ENCODE peak calls at places on chromosomes 1 and 21, in nine cellular contexts. N, E, R, Z, J, H, K, Y and L are unnamed samples.

GRCh38 chr1:20212685-20213331 is 26.5 kb upstream of the PLA2G2C start:
- DNase-seq in N (peak), E (peak), R (peak), Z (peak), J (peak), H (peak), K (peak), Y (peak), L (peak)

GRCh38 chr1:243979396-243979795 is 71.7 kb upstream of the ZBTB18 start:
- DNase-seq in N (no peak), E (no peak), R (no peak), Z (no peak), J (no peak), H (no peak), K (peak), Y (no peak), L (no peak)

GRCh38 chr1:44775930-44776748 is 799 bp downstream of the RPS8 start:
- DNase-seq in N (no peak), E (no peak), R (no peak), Z (no peak), J (peak), H (no peak), K (peak), Y (no peak), L (peak)

GRCh38 chr21:34857874-34858273 is 189.1 kb downstream of the CLIC6 start:
- DNase-seq in N (peak), E (no peak), R (no peak), Z (no peak), J (no peak), H (no peak), K (no peak), Y (no peak), L (no peak)

GRCh38 chr1:149884433-149885363 is 14.7 kb upstream of the BOLA1 start:
- DNase-seq in N (peak), E (peak), R (peak), Z (peak), J (no peak), H (peak), K (peak), Y (no peak), L (peak)

GRCh38 chr21:45408811-45409261 is 3.9 kb downstream of the COL18A1 start:
- DNase-seq in N (peak), E (no peak), R (no peak), Z (no peak), J (peak), H (no peak), K (no peak), Y (peak), L (no peak)

GRCh38 chr21:25862112-25862511 is 127.3 kb downstream of the GABPA start:
- DNase-seq in N (no peak), E (no peak), R (peak), Z (no peak), J (no peak), H (no peak), K (no peak), Y (no peak), L (no peak)

GRCh38 chr1:165364432-165365133 is 8.1 kb upstream of the LMX1A start:
- DNase-seq in N (no peak), E (no peak), R (no peak), Z (no peak), J (no peak), H (peak), K (no peak), Y (peak), L (no peak)

GRCh38 chr21:41638201-41638790 is 128.6 kb downstream of the RIPK4 start:
- DNase-seq in N (no peak), E (no peak), R (no peak), Z (no peak), J (no peak), H (no peak), K (no peak), Y (no peak), L (no peak)

GRCh38 chr1:235648954-235649721 is 446 bp downstream of the GNG4 start:
- DNase-seq in N (peak), E (peak), R (peak), Z (peak), J (peak), H (no peak), K (no peak), Y (peak), L (peak)

GRCh38 chr1:72431810-72432209 is 149.5 kb upstream of the NEGR1 start:
- DNase-seq in N (no peak), E (no peak), R (no peak), Z (peak), J (no peak), H (no peak), K (no peak), Y (no peak), L (no peak)

GRCh38 chr1:234599617-234600417 is 10.2 kb downstream of the IRF2BP2 start:
- DNase-seq in N (peak), E (peak), R (peak), Z (peak), J (peak), H (peak), K (peak), Y (peak), L (peak)

GRCh38 chr1:229230893-229231753 is 39.8 kb upstream of the RAB4A start:
- DNase-seq in N (peak), E (peak), R (peak), Z (peak), J (no peak), H (peak), K (no peak), Y (no peak), L (no peak)

GRCh38 chr1:110927484-110928075 is 36.1 kb downstream of the LRIF1 start:
- DNase-seq in N (peak), E (no peak), R (no peak), Z (peak), J (no peak), H (peak), K (no peak), Y (no peak), L (no peak)

GRCh38 chr1:199546323-199546722 is 481.2 kb upstream of the NR5A2 start:
- DNase-seq in N (no peak), E (no peak), R (no peak), Z (peak), J (no peak), H (no peak), K (no peak), Y (no peak), L (no peak)

GRCh38 chr1:169196566-169196965 is 90.1 kb downstream of the ATP1B1 start:
- DNase-seq in N (no peak), E (no peak), R (no peak), Z (peak), J (no peak), H (no peak), K (no peak), Y (no peak), L (no peak)

GRCh38 chr21:38474124-38474523 is 24.2 kb downstream of the ERG start:
- DNase-seq in N (peak), E (no peak), R (no peak), Z (no peak), J (no peak), H (no peak), K (no peak), Y (no peak), L (no peak)

GRCh38 chr1:169186106-169186505 is 79.6 kb downstream of the ATP1B1 start:
- DNase-seq in N (no peak), E (no peak), R (no peak), Z (no peak), J (no peak), H (no peak), K (no peak), Y (no peak), L (no peak)

GRCh38 chr1:242651817-242652216 is 127.3 kb upstream of the PLD5 start:
- DNase-seq in N (peak), E (no peak), R (peak), Z (no peak), J (no peak), H (no peak), K (peak), Y (no peak), L (no peak)

GRCh38 chr1:152220166-152221163 is 3.5 kb downstream of the HRNR start:
- DNase-seq in N (no peak), E (no peak), R (no peak), Z (no peak), J (no peak), H (no peak), K (no peak), Y (no peak), L (no peak)

GRCh38 chr1:233025156-233025555 is 74.7 kb downstream of the NTPCR start:
- DNase-seq in N (peak), E (peak), R (peak), Z (peak), J (peak), H (no peak), K (peak), Y (peak), L (peak)

GRCh38 chr1:159196543-159196942 is 8.1 kb upstream of the ACKR1 start:
- DNase-seq in N (peak), E (no peak), R (no peak), Z (no peak), J (no peak), H (no peak), K (no peak), Y (no peak), L (no peak)

GRCh38 chr1:156920233-156921052 is at the start of gene LRRC71:
- DNase-seq in N (peak), E (peak), R (peak), Z (peak), J (peak), H (peak), K (no peak), Y (peak), L (peak)

GRCh38 chr1:198280080-198280479 is 123.3 kb downstream of the NEK7 start:
- DNase-seq in N (no peak), E (no peak), R (no peak), Z (no peak), J (no peak), H (no peak), K (no peak), Y (no peak), L (no peak)

GRCh38 chr1:164165466-164165865 is 393.5 kb upstream of the PBX1 start:
- DNase-seq in N (no peak), E (no peak), R (no peak), Z (no peak), J (no peak), H (no peak), K (no peak), Y (no peak), L (no peak)

GRCh38 chr1:119253366-119253765 is 112.9 kb upstream of the WARS2 start:
- DNase-seq in N (no peak), E (peak), R (no peak), Z (no peak), J (no peak), H (no peak), K (no peak), Y (no peak), L (no peak)

GRCh38 chr1:85144351-85144750 is 56.5 kb downstream of the SYDE2 start:
- DNase-seq in N (no peak), E (no peak), R (no peak), Z (no peak), J (no peak), H (no peak), K (no peak), Y (no peak), L (no peak)

GRCh38 chr1:51336004-51336403 is 5.6 kb upstream of the TTC39A start:
- DNase-seq in N (no peak), E (no peak), R (no peak), Z (no peak), J (no peak), H (no peak), K (no peak), Y (no peak), L (no peak)

GRCh38 chr1:22925111-22925510 is 47.6 kb downstream of the LACTBL1 start:
- DNase-seq in N (peak), E (no peak), R (no peak), Z (no peak), J (no peak), H (no peak), K (no peak), Y (no peak), L (no peak)

GRCh38 chr1:201509601-201510374 is 2.9 kb upstream of the CSRP1 start:
- DNase-seq in N (no peak), E (no peak), R (no peak), Z (no peak), J (no peak), H (no peak), K (peak), Y (no peak), L (no peak)

GRCh38 chr1:58460469-58460868 is 86.1 kb downstream of the OMA1 start:
- DNase-seq in N (peak), E (peak), R (peak), Z (peak), J (no peak), H (no peak), K (no peak), Y (no peak), L (peak)

GRCh38 chr1:19934336-19934735 is 10.9 kb upstream of the PLA2G2E start:
- DNase-seq in N (no peak), E (no peak), R (no peak), Z (no peak), J (no peak), H (no peak), K (no peak), Y (no peak), L (no peak)

GRCh38 chr21:14560555-14560954 is 14.4 kb upstream of the SAMSN1 start:
- DNase-seq in N (no peak), E (no peak), R (no peak), Z (no peak), J (no peak), H (no peak), K (no peak), Y (no peak), L (no peak)

GRCh38 chr1:18881642-18882431 is 20.5 kb downstream of the ALDH4A1 start:
- DNase-seq in N (no peak), E (no peak), R (no peak), Z (no peak), J (no peak), H (no peak), K (no peak), Y (no peak), L (no peak)

GRCh38 chr1:9730096-9730901 is 78.8 kb downstream of the PIK3CD start:
- DNase-seq in N (no peak), E (no peak), R (no peak), Z (no peak), J (no peak), H (no peak), K (no peak), Y (peak), L (no peak)

GRCh38 chr1:17909634-17910033 is 154.5 kb downstream of the ACTL8 start:
- DNase-seq in N (peak), E (peak), R (peak), Z (peak), J (no peak), H (no peak), K (no peak), Y (no peak), L (peak)

GRCh38 chr1:38004284-38005101 is 821 bp downstream of the FHL3 start:
- DNase-seq in N (peak), E (no peak), R (peak), Z (no peak), J (peak), H (no peak), K (no peak), Y (no peak), L (peak)

GRCh38 chr1:183936009-183936408 is 101.5 kb downstream of the COLGALT2 start:
- DNase-seq in N (no peak), E (no peak), R (peak), Z (no peak), J (no peak), H (no peak), K (no peak), Y (no peak), L (no peak)

GRCh38 chr1:247578946-247579460 is 9.2 kb upstream of the OR2G2 start:
- DNase-seq in N (no peak), E (no peak), R (no peak), Z (no peak), J (no peak), H (no peak), K (no peak), Y (no peak), L (no peak)

GRCh38 chr1:247574664-247575063 is 13.5 kb upstream of the OR2G2 start:
- DNase-seq in N (no peak), E (no peak), R (no peak), Z (no peak), J (no peak), H (no peak), K (no peak), Y (no peak), L (no peak)

GRCh38 chr1:247574236-247574635 is 13.9 kb upstream of the OR2G2 start:
- DNase-seq in N (no peak), E (no peak), R (no peak), Z (no peak), J (no peak), H (no peak), K (no peak), Y (no peak), L (no peak)

GRCh38 chr1:247576514-247576913 is 11.6 kb upstream of the OR2G2 start:
- DNase-seq in N (no peak), E (peak), R (no peak), Z (no peak), J (no peak), H (peak), K (peak), Y (no peak), L (peak)
- TF ChIP-seq CTCF in N (peak), E (peak), R (peak), Z (no peak), J (no peak), H (peak), K (peak), Y (peak), L (peak)

DNA sequence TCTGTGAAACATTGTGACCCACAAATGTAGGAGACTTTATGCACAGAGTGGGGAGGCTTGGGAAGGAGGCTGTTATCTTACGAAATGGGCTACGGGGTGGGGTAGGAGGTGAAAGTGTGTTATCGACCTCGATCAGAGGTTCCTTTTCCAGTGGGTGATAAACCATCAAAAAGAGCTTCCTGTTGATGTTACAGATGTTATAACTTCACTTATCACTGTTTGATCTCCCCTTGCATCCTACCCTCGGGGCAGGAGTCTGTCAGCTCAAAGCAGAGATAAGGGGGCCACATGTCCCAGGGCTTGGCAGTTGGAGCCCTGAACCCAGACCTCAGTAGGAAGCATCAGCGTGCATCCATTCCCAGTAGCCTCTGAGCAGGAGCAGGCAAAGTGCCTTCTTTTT is 27.4 kb downstream of the RHEX start:
- DNase-seq in N (peak), E (no peak), R (no peak), Z (no peak), J (no peak), H (no peak), K (no peak), Y (no peak), L (no peak)
- H3K4me3 ChIP-seq in N (no peak), E (no peak), R (no peak), Z (no peak), J (no peak), H (no peak), K (no peak), Y (no peak), L (no peak)

GRCh38 chr1:938088-938683 is 14.5 kb downstream of the SAMD11 start:
- DNase-seq in N (no peak), E (peak), R (no peak), Z (peak), J (peak), H (no peak), K (no peak), Y (no peak), L (peak)
- TF ChIP-seq CTCF in N (peak), E (peak), R (no peak), Z (peak), J (peak), H (peak), K (no peak), Y (peak), L (peak)

GRCh38 chr1:207754011-207754410 is 2.2 kb downstream of the CD46 start:
- DNase-seq in N (no peak), E (no peak), R (no peak), Z (no peak), J (no peak), H (no peak), K (no peak), Y (no peak), L (no peak)

GRCh38 chr1:207752456-207753132 is 740 bp downstream of the CD46 start:
- DNase-seq in N (peak), E (peak), R (peak), Z (peak), J (peak), H (no peak), K (peak), Y (no peak), L (peak)

GRCh38 chr1:207754942-207755689 is 3.3 kb downstream of the CD46 start:
- DNase-seq in N (no peak), E (peak), R (no peak), Z (peak), J (no peak), H (no peak), K (no peak), Y (no peak), L (no peak)

GRCh38 chr1:207753611-207754010 is 1.8 kb downstream of the CD46 start:
- DNase-seq in N (no peak), E (no peak), R (no peak), Z (no peak), J (no peak), H (no peak), K (no peak), Y (no peak), L (no peak)

GRCh38 chr1:207755846-207756692 is 4.2 kb downstream of the CD46 start:
- DNase-seq in N (no peak), E (no peak), R (no peak), Z (no peak), J (no peak), H (no peak), K (no peak), Y (no peak), L (no peak)
- H3K4me3 ChIP-seq in N (peak), E (no peak), R (no peak), Z (no peak), J (no peak), H (no peak), K (no peak), Y (no peak), L (no peak)

GRCh38 chr1:47333922-47334764 is 553 bp downstream of the CMPK1 start:
- DNase-seq in N (peak), E (peak), R (peak), Z (peak), J (peak), H (peak), K (peak), Y (peak), L (peak)
- TF ChIP-seq CTCF in N (peak), E (peak), R (peak), Z (peak), J (peak), H (no peak), K (peak), Y (peak), L (peak)

DNA sequence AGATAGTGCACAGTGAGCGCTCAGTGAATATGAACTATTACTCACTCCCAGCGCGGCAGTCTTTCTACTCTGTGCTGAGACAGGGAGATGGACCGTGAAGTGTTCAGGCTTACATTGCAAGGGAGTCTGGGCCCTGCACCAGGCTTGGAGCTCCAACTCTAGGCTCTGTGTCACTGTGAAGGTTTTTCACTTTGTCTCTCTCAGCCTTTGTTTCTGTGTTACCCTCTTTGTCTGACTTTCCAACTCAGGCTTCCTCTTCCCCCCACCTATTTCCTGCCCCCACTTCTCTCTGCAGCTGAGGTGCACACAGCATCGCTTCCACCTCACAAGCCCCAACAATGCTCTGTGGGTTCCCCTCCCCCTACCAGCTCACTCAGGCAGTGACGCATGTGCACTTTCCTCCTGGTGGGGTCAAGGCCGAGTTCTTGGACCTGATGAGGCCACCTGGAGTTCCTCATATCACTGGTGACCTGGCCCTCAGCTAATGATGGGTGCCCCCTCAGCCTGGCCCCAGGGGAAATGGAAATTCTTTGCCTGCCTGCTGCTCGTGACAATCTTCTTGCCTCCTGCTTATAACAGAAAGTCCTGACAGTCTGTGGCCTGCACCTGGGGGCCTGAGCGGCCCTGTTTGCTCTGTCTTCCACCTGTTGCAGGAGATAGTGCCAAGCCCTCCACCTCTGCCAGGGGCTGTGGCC is 1.1 kb upstream of the LCK start:
- DNase-seq in N (no peak), E (peak), R (no peak), Z (peak), J (peak), H (no peak), K (peak), Y (peak), L (no peak)
- H3K4me3 ChIP-seq in N (no peak), E (no peak), R (no peak), Z (no peak), J (no peak), H (no peak), K (peak), Y (no peak), L (no peak)